ENCODE peak calls at places on chromosome 17, in ten cellular contexts. One of them, this sample, is unnamed. For H3K27me3, the result is how much of the 10 kb centered on the place peaks cover.

GRCh38 chr17:68327823-68328557 is 36.7 kb downstream of the ARSG start:
- DNase-seq in left ventricle myocardium inferior: no peak
- DNase-seq in AG04450: no peak
- DNase-seq in mammary epithelial cell: no peak
- DNase-seq in body of pancreas: no peak
- DNase-seq in tibial artery: no peak
- DNase-seq in breast epithelium: no peak
- DNase-seq in left lung: no peak
- DNase-seq in osteoblast: peak
- DNase-seq in IMR-90: no peak
- DNase-seq in this sample: no peak

GRCh38 chr17:41655611-41656111 is 31.3 kb upstream of the KRT17 start:
- DNase-seq in left ventricle myocardium inferior: no peak
- DNase-seq in AG04450: no peak
- DNase-seq in mammary epithelial cell: peak
- DNase-seq in body of pancreas: peak
- DNase-seq in tibial artery: no peak
- DNase-seq in breast epithelium: peak
- DNase-seq in left lung: peak
- DNase-seq in osteoblast: peak
- DNase-seq in IMR-90: no peak
- DNase-seq in this sample: no peak

GRCh38 chr17:17236295-17237025 is 508 bp downstream of the FLCN start:
- DNase-seq in left ventricle myocardium inferior: no peak
- DNase-seq in AG04450: no peak
- DNase-seq in mammary epithelial cell: peak
- DNase-seq in body of pancreas: no peak
- DNase-seq in tibial artery: no peak
- DNase-seq in breast epithelium: peak
- DNase-seq in left lung: no peak
- DNase-seq in osteoblast: peak
- DNase-seq in IMR-90: peak
- DNase-seq in this sample: no peak

GRCh38 chr17:17412331-17412730 is 64.5 kb upstream of the MED9 start:
- DNase-seq in left ventricle myocardium inferior: no peak
- DNase-seq in AG04450: no peak
- DNase-seq in mammary epithelial cell: peak
- DNase-seq in body of pancreas: no peak
- DNase-seq in tibial artery: no peak
- DNase-seq in breast epithelium: no peak
- DNase-seq in left lung: no peak
- DNase-seq in osteoblast: no peak
- DNase-seq in IMR-90: peak
- DNase-seq in this sample: no peak

GRCh38 chr17:14317383-14317782 is 16.5 kb downstream of the HS3ST3B1 start:
- DNase-seq in left ventricle myocardium inferior: no peak
- DNase-seq in AG04450: no peak
- DNase-seq in mammary epithelial cell: no peak
- DNase-seq in body of pancreas: no peak
- DNase-seq in tibial artery: no peak
- DNase-seq in breast epithelium: no peak
- DNase-seq in left lung: no peak
- DNase-seq in osteoblast: no peak
- DNase-seq in IMR-90: no peak
- DNase-seq in this sample: no peak

GRCh38 chr17:42387221-42387657 is 1.0 kb downstream of the STAT3 start:
- DNase-seq in left ventricle myocardium inferior: no peak
- DNase-seq in AG04450: no peak
- DNase-seq in mammary epithelial cell: peak
- DNase-seq in body of pancreas: peak
- DNase-seq in tibial artery: no peak
- DNase-seq in breast epithelium: no peak
- DNase-seq in left lung: no peak
- DNase-seq in osteoblast: peak
- DNase-seq in IMR-90: peak
- DNase-seq in this sample: no peak

GRCh38 chr17:49753959-49754391 is 10.0 kb downstream of the FAM117A start:
- DNase-seq in left ventricle myocardium inferior: peak
- DNase-seq in AG04450: no peak
- DNase-seq in mammary epithelial cell: no peak
- DNase-seq in body of pancreas: peak
- DNase-seq in tibial artery: peak
- DNase-seq in breast epithelium: no peak
- DNase-seq in left lung: no peak
- DNase-seq in osteoblast: no peak
- DNase-seq in IMR-90: no peak
- DNase-seq in this sample: no peak

GRCh38 chr17:57662021-57662420 is 83.1 kb downstream of the CCDC182 start:
- DNase-seq in left ventricle myocardium inferior: no peak
- DNase-seq in AG04450: no peak
- DNase-seq in mammary epithelial cell: no peak
- DNase-seq in body of pancreas: no peak
- DNase-seq in tibial artery: no peak
- DNase-seq in breast epithelium: no peak
- DNase-seq in left lung: no peak
- DNase-seq in osteoblast: no peak
- DNase-seq in IMR-90: no peak
- DNase-seq in this sample: no peak

GRCh38 chr17:63189930-63190329 is 223.9 kb downstream of the TANC2 start:
- DNase-seq in left ventricle myocardium inferior: no peak
- DNase-seq in AG04450: no peak
- DNase-seq in mammary epithelial cell: peak
- DNase-seq in body of pancreas: no peak
- DNase-seq in tibial artery: no peak
- DNase-seq in breast epithelium: no peak
- DNase-seq in left lung: no peak
- DNase-seq in osteoblast: no peak
- DNase-seq in IMR-90: no peak
- DNase-seq in this sample: no peak

GRCh38 chr17:28327031-28327607 is 8.1 kb downstream of the TMEM97 start:
- DNase-seq in left ventricle myocardium inferior: no peak
- DNase-seq in AG04450: no peak
- DNase-seq in mammary epithelial cell: peak
- DNase-seq in body of pancreas: no peak
- DNase-seq in tibial artery: no peak
- DNase-seq in breast epithelium: no peak
- DNase-seq in left lung: no peak
- DNase-seq in osteoblast: no peak
- DNase-seq in IMR-90: peak
- DNase-seq in this sample: no peak

GRCh38 chr17:28324776-28325175 is 5.8 kb downstream of the TMEM97 start:
- DNase-seq in left ventricle myocardium inferior: no peak
- DNase-seq in AG04450: no peak
- DNase-seq in mammary epithelial cell: no peak
- DNase-seq in body of pancreas: no peak
- DNase-seq in tibial artery: no peak
- DNase-seq in breast epithelium: no peak
- DNase-seq in left lung: no peak
- DNase-seq in osteoblast: no peak
- DNase-seq in IMR-90: no peak
- DNase-seq in this sample: no peak

GRCh38 chr17:28325221-28325620 is 6.2 kb downstream of the TMEM97 start:
- DNase-seq in left ventricle myocardium inferior: no peak
- DNase-seq in AG04450: no peak
- DNase-seq in mammary epithelial cell: no peak
- DNase-seq in body of pancreas: no peak
- DNase-seq in tibial artery: no peak
- DNase-seq in breast epithelium: no peak
- DNase-seq in left lung: no peak
- DNase-seq in osteoblast: no peak
- DNase-seq in IMR-90: no peak
- DNase-seq in this sample: no peak

GRCh38 chr17:28326114-28326513 is 7.1 kb downstream of the TMEM97 start:
- DNase-seq in left ventricle myocardium inferior: no peak
- DNase-seq in AG04450: no peak
- DNase-seq in mammary epithelial cell: no peak
- DNase-seq in body of pancreas: peak
- DNase-seq in tibial artery: no peak
- DNase-seq in breast epithelium: no peak
- DNase-seq in left lung: no peak
- DNase-seq in osteoblast: no peak
- DNase-seq in IMR-90: no peak
- DNase-seq in this sample: no peak

DNA sequence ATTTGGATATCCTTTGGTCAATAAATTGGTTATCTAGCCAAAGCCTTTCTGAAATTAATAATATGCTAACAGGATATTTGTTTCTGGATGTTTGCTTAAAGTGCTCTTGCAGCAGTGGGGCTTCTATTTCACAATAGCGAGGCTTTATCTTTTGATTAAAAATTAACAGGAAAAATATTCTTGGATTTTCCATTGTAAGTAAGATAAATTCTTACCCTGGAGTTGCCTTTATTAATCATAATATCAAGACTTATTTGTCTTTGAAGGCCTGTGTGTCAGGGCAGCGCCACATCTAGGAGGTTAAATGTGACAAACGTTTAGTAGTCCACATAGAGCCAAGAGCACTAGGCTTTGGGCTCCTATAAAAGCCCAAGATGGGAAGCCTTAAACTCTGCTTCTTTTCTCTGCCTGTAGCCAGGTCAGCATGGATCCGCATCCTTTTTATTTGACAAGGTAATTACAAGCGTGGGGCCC is 5.3 kb downstream of the TMEM97 start:
- DNase-seq in left ventricle myocardium inferior: no peak
- DNase-seq in AG04450: no peak
- DNase-seq in mammary epithelial cell: no peak
- DNase-seq in body of pancreas: peak
- DNase-seq in tibial artery: no peak
- DNase-seq in breast epithelium: no peak
- DNase-seq in left lung: no peak
- DNase-seq in osteoblast: no peak
- DNase-seq in IMR-90: no peak
- DNase-seq in this sample: no peak
- TF ChIP-seq CTCF in left ventricle myocardium inferior: no peak
- TF ChIP-seq CTCF in AG04450: no peak
- TF ChIP-seq CTCF in mammary epithelial cell: no peak
- TF ChIP-seq CTCF in body of pancreas: no peak
- TF ChIP-seq CTCF in tibial artery: no peak
- TF ChIP-seq CTCF in breast epithelium: no peak
- TF ChIP-seq CTCF in left lung: no peak
- TF ChIP-seq CTCF in osteoblast: no peak
- TF ChIP-seq CTCF in IMR-90: no peak
- TF ChIP-seq CTCF in this sample: no peak

GRCh38 chr17:12959441-12959840 is 58.4 kb downstream of the ELAC2 start:
- DNase-seq in left ventricle myocardium inferior: no peak
- DNase-seq in AG04450: no peak
- DNase-seq in mammary epithelial cell: no peak
- DNase-seq in body of pancreas: no peak
- DNase-seq in tibial artery: no peak
- DNase-seq in breast epithelium: no peak
- DNase-seq in left lung: no peak
- DNase-seq in osteoblast: no peak
- DNase-seq in IMR-90: peak
- DNase-seq in this sample: no peak
- H3K27ac ChIP-seq in left ventricle myocardium inferior: no peak
- H3K27ac ChIP-seq in AG04450: no peak
- H3K27ac ChIP-seq in mammary epithelial cell: no peak
- H3K27ac ChIP-seq in body of pancreas: no peak
- H3K27ac ChIP-seq in tibial artery: no peak
- H3K27ac ChIP-seq in breast epithelium: no peak
- H3K27ac ChIP-seq in left lung: no peak
- H3K27ac ChIP-seq in osteoblast: peak
- H3K27ac ChIP-seq in IMR-90: no peak
- H3K27ac ChIP-seq in this sample: no peak

GRCh38 chr17:80365983-80366382 is 49.0 kb upstream of the ENDOV start:
- DNase-seq in left ventricle myocardium inferior: no peak
- DNase-seq in AG04450: no peak
- DNase-seq in mammary epithelial cell: no peak
- DNase-seq in body of pancreas: no peak
- DNase-seq in tibial artery: peak
- DNase-seq in breast epithelium: no peak
- DNase-seq in left lung: peak
- DNase-seq in osteoblast: peak
- DNase-seq in IMR-90: no peak
- DNase-seq in this sample: no peak
- H3K27me3 ChIP-seq in left ventricle myocardium inferior: under half
- H3K27me3 ChIP-seq in AG04450: under half
- H3K27me3 ChIP-seq in mammary epithelial cell: under half
- H3K27me3 ChIP-seq in body of pancreas: under half
- H3K27me3 ChIP-seq in tibial artery: under half
- H3K27me3 ChIP-seq in breast epithelium: under half
- H3K27me3 ChIP-seq in left lung: under half
- H3K27me3 ChIP-seq in osteoblast: under half
- H3K27me3 ChIP-seq in IMR-90: under half
- H3K27me3 ChIP-seq in this sample: under half

GRCh38 chr17:47733414-47734288 is 615 bp downstream of the TBX21 start:
- DNase-seq in left ventricle myocardium inferior: no peak
- DNase-seq in AG04450: no peak
- DNase-seq in mammary epithelial cell: no peak
- DNase-seq in body of pancreas: no peak
- DNase-seq in tibial artery: peak
- DNase-seq in breast epithelium: no peak
- DNase-seq in left lung: no peak
- DNase-seq in osteoblast: peak
- DNase-seq in IMR-90: no peak
- DNase-seq in this sample: no peak

GRCh38 chr17:47735139-47735464 is 2.1 kb downstream of the TBX21 start:
- DNase-seq in left ventricle myocardium inferior: no peak
- DNase-seq in AG04450: no peak
- DNase-seq in mammary epithelial cell: no peak
- DNase-seq in body of pancreas: no peak
- DNase-seq in tibial artery: no peak
- DNase-seq in breast epithelium: no peak
- DNase-seq in left lung: no peak
- DNase-seq in osteoblast: peak
- DNase-seq in IMR-90: no peak
- DNase-seq in this sample: no peak

GRCh38 chr17:47731396-47731795 is 1.6 kb upstream of the TBX21 start:
- DNase-seq in left ventricle myocardium inferior: no peak
- DNase-seq in AG04450: no peak
- DNase-seq in mammary epithelial cell: no peak
- DNase-seq in body of pancreas: no peak
- DNase-seq in tibial artery: no peak
- DNase-seq in breast epithelium: no peak
- DNase-seq in left lung: no peak
- DNase-seq in osteoblast: peak
- DNase-seq in IMR-90: no peak
- DNase-seq in this sample: no peak

GRCh38 chr17:47732399-47733046 is 513 bp upstream of the TBX21 start:
- DNase-seq in left ventricle myocardium inferior: no peak
- DNase-seq in AG04450: no peak
- DNase-seq in mammary epithelial cell: no peak
- DNase-seq in body of pancreas: no peak
- DNase-seq in tibial artery: peak
- DNase-seq in breast epithelium: no peak
- DNase-seq in left lung: no peak
- DNase-seq in osteoblast: peak
- DNase-seq in IMR-90: no peak
- DNase-seq in this sample: peak

GRCh38 chr17:47733047-47733413 is at the start of gene TBX21:
- DNase-seq in left ventricle myocardium inferior: peak
- DNase-seq in AG04450: no peak
- DNase-seq in mammary epithelial cell: no peak
- DNase-seq in body of pancreas: peak
- DNase-seq in tibial artery: peak
- DNase-seq in breast epithelium: peak
- DNase-seq in left lung: peak
- DNase-seq in osteoblast: peak
- DNase-seq in IMR-90: no peak
- DNase-seq in this sample: no peak
- TF ChIP-seq CTCF in left ventricle myocardium inferior: peak
- TF ChIP-seq CTCF in AG04450: no peak
- TF ChIP-seq CTCF in mammary epithelial cell: peak
- TF ChIP-seq CTCF in body of pancreas: no peak
- TF ChIP-seq CTCF in tibial artery: no peak
- TF ChIP-seq CTCF in breast epithelium: no peak
- TF ChIP-seq CTCF in left lung: no peak
- TF ChIP-seq CTCF in osteoblast: no peak
- TF ChIP-seq CTCF in IMR-90: peak
- TF ChIP-seq CTCF in this sample: peak